ENCODE peak calls at places on chromosomes 7 and 10, in six cellular contexts. Y is cardiac fibroblast, G is ovary, A is GM12865, H is neural progenitor cell, U is Peyer's patch. M is an unnamed sample.

GRCh38 chr10:32650246-32650655 is 204.3 kb downstream of the CCDC7 start:
- DNase-seq in Y (peak; percentile 5), H (no peak), U (no peak), A (peak; percentile 38), G (no peak), M (no peak)

GRCh38 chr7:96979551-96980276 is 25.6 kb upstream of the DLX6 start:
- DNase-seq in H (no peak), U (no peak), Y (no peak), A (no peak), G (no peak), M (no peak)

GRCh38 chr7:127322832-127323231 is 69.7 kb downstream of the ZNF800 start:
- DNase-seq in G (no peak), Y (no peak), H (peak; percentile 8), A (no peak), U (no peak), M (no peak)

GRCh38 chr7:155921804-155922506 is 109.7 kb upstream of the SHH start:
- DNase-seq in H (no peak), U (peak; percentile 74), A (no peak), G (no peak), Y (no peak), M (no peak)

GRCh38 chr10:98134117-98134430 is 383 bp upstream of the R3HCC1L start:
- DNase-seq in G (no peak), H (no peak), A (no peak), U (no peak), Y (no peak), M (no peak)

GRCh38 chr10:30637881-30638467 is 8.4 kb upstream of the LYZL2 start:
- DNase-seq in G (no peak), Y (peak; percentile 91), H (no peak), A (no peak), U (no peak), M (peak; percentile 29)

GRCh38 chr7:13099197-13099795 is 411.9 kb downstream of the ARL4A start:
- DNase-seq in Y (peak; percentile 63), A (peak; percentile 20), G (no peak), U (no peak), H (no peak), M (no peak)

GRCh38 chr7:18762189-18762588 is 266.6 kb downstream of the HDAC9 start:
- DNase-seq in Y (peak; percentile 86), U (no peak), A (no peak), G (no peak), H (no peak), M (no peak)

GRCh38 chr7:121202834-121203233 is 126.0 kb upstream of the WNT16 start:
- DNase-seq in Y (no peak), U (no peak), A (no peak), G (no peak), H (peak; percentile 4), M (no peak)

GRCh38 chr7:122425731-122426130 is 121.2 kb upstream of the FEZF1 start:
- DNase-seq in U (no peak), A (no peak), H (no peak), Y (peak; percentile 33), G (no peak), M (no peak)

DNA sequence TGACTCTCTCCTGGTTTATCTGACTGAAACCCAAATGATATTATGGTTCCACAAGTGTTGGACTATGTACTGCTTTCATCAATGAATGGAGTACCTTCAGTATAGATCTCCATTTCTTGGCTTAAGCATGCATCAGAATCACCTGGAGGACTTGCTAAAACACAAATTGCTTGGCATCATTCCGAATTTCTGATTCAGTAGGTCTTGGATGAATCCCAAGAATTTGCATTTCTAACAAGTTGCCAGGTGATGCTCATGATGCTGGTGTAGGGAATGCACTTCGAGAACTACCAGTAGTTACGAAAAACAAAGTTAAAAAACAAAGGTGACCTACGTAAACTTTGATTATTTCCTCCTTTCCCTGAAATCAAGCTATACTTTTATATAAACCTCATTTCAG is 119.0 kb upstream of the FEZF1 start:
- DNase-seq in G (no peak), H (no peak), A (no peak), Y (no peak), U (no peak), M (no peak)
- TF ChIP-seq CTCF in G (no peak), H (no peak), A (no peak), Y (no peak), U (no peak), M (no peak)

GRCh38 chr7:114209968-114210367 is 204.6 kb upstream of the FOXP2 start:
- DNase-seq in U (no peak), Y (no peak), H (no peak), G (no peak), A (peak; percentile 13), M (no peak)
- TF ChIP-seq CTCF in U (no peak), Y (no peak), H (peak; percentile 11), G (no peak), A (peak; percentile 7), M (no peak)

GRCh38 chr7:69018200-69018599 is 580.1 kb upstream of the AUTS2 start:
- DNase-seq in U (no peak), H (peak; percentile 61), A (no peak), G (no peak), Y (no peak), M (no peak)
- TF ChIP-seq CTCF in U (no peak), H (peak; percentile 56), A (no peak), G (no peak), Y (no peak), M (no peak)

GRCh38 chr7:538764-539685 is 19.4 kb upstream of the PDGFA start:
- DNase-seq in Y (no peak), A (no peak), H (no peak), G (no peak), U (peak; percentile 67), M (no peak)

GRCh38 chr7:539731-540411 is 20.2 kb upstream of the PDGFA start:
- DNase-seq in U (peak; percentile 91), G (no peak), A (no peak), H (no peak), Y (peak; percentile 14), M (no peak)

GRCh38 chr7:540579-540978 is 20.9 kb upstream of the PDGFA start:
- DNase-seq in A (no peak), G (no peak), H (no peak), U (no peak), Y (no peak), M (no peak)

GRCh38 chr7:536231-536630 is 16.6 kb upstream of the PDGFA start:
- DNase-seq in U (no peak), Y (no peak), A (no peak), H (no peak), G (no peak), M (no peak)

GRCh38 chr7:537911-538634 is 18.4 kb upstream of the PDGFA start:
- DNase-seq in U (peak; percentile 93), A (no peak), G (no peak), H (no peak), Y (peak; percentile 84), M (peak; percentile 82)
- TF ChIP-seq CTCF in U (no peak), A (no peak), G (no peak), H (no peak), Y (no peak), M (no peak)

GRCh38 chr7:28091190-28091589 is 89.4 kb downstream of the JAZF1 start:
- DNase-seq in A (no peak), G (no peak), H (no peak), Y (no peak), U (no peak), M (no peak)

GRCh38 chr7:28089120-28089714 is 91.4 kb downstream of the JAZF1 start:
- DNase-seq in H (no peak), A (no peak), U (no peak), G (no peak), Y (no peak), M (no peak)

GRCh38 chr7:28088032-28088431 is 92.6 kb downstream of the JAZF1 start:
- DNase-seq in G (no peak), H (no peak), Y (no peak), A (no peak), U (no peak), M (no peak)

GRCh38 chr7:28096713-28097112 is 83.9 kb downstream of the JAZF1 start:
- DNase-seq in Y (peak; percentile 80), G (peak; percentile 55), U (no peak), A (peak; percentile 56), H (peak; percentile 62), M (peak; percentile 38)

GRCh38 chr7:28093617-28094232 is 86.9 kb downstream of the JAZF1 start:
- DNase-seq in A (peak; percentile 57), G (peak; percentile 74), Y (peak; percentile 81), H (peak; percentile 90), U (peak; percentile 55), M (no peak)
- TF ChIP-seq CTCF in A (peak; percentile 33), G (no peak), Y (peak; percentile 66), H (peak; percentile 94), U (peak; percentile 17), M (peak; percentile 84)